ENCODE peak calls at places on chromosomes 12 and 14, in four cellular contexts. U, A, Z and D are unnamed samples.

GRCh38 chr14:20194101-20194500 is 3.4 kb downstream of the OR11G2 start:
- DNase-seq in A (no peak), Z (no peak), U (no peak), D (no peak)

GRCh38 chr14:61388976-61389576 is 67.7 kb downstream of the PRKCH start:
- DNase-seq in U (no peak), A (peak), Z (no peak), D (peak)

GRCh38 chr12:66960704-66961690 is 282.1 kb upstream of the GRIP1 start:
- DNase-seq in Z (no peak), U (no peak), A (no peak), D (peak)

GRCh38 chr12:46268349-46268616 is 560 bp downstream of the SLC38A1 start:
- DNase-seq in A (no peak), Z (no peak), U (peak), D (peak)

GRCh38 chr14:74567646-74568379 is 44.2 kb downstream of the LTBP2 start:
- DNase-seq in U (no peak), A (no peak), Z (no peak), D (no peak)

GRCh38 chr12:16389594-16389993 is 42.1 kb downstream of the MGST1 start:
- DNase-seq in U (peak), Z (no peak), A (no peak), D (peak)

GRCh38 chr12:52372216-52373154 is 5.2 kb upstream of the KRT85 start:
- DNase-seq in Z (no peak), A (peak), U (peak), D (peak)

GRCh38 chr14:77204457-77204796 is 22.8 kb downstream of the TMEM63C start:
- DNase-seq in Z (no peak), A (no peak), U (no peak), D (no peak)

GRCh38 chr12:56749364-56749763 is 2.8 kb downstream of the PRIM1 start:
- DNase-seq in A (no peak), Z (no peak), U (no peak), D (no peak)

GRCh38 chr12:127811988-127812387 is 455.0 kb upstream of the TMEM132C start:
- DNase-seq in U (peak), Z (no peak), A (no peak), D (peak)

GRCh38 chr12:11877102-11877826 is 193.5 kb upstream of the BCL2L14 start:
- DNase-seq in Z (no peak), U (no peak), A (no peak), D (no peak)

GRCh38 chr14:36212577-36212976 is 36.1 kb upstream of the PTCSC3 start:
- DNase-seq in Z (no peak), U (no peak), A (no peak), D (no peak)

GRCh38 chr12:131013118-131013517 is 59.4 kb downstream of the ADGRD1 start:
- DNase-seq in A (no peak), Z (no peak), U (no peak), D (no peak)

GRCh38 chr12:15732341-15733061 is 56.7 kb downstream of the EPS8 start:
- DNase-seq in Z (no peak), U (peak), A (no peak), D (peak)

GRCh38 chr12:79686171-79686570 is 4.6 kb downstream of the PAWR start:
- DNase-seq in A (peak), U (no peak), Z (no peak), D (no peak)

GRCh38 chr12:83097656-83098055 is 410.9 kb downstream of the TMTC2 start:
- DNase-seq in U (no peak), A (no peak), Z (no peak), D (no peak)

GRCh38 chr14:21748869-21749303 is 75.3 kb upstream of the OR4E1 start:
- DNase-seq in A (peak), U (no peak), Z (peak), D (peak)

GRCh38 chr12:7787574-7788315 is 1.5 kb upstream of the NANOG start:
- DNase-seq in A (no peak), Z (no peak), U (no peak), D (peak)

GRCh38 chr12:66813137-66813867 is 134.4 kb upstream of the GRIP1 start:
- DNase-seq in U (no peak), Z (no peak), A (no peak), D (no peak)

GRCh38 chr12:42084522-42084921 is 60.2 kb downstream of the GXYLT1 start:
- DNase-seq in A (no peak), U (no peak), Z (no peak), D (peak)

GRCh38 chr12:121803861-121804416 is at the start of gene SETD1B:
- DNase-seq in U (peak), Z (no peak), A (peak), D (peak)

GRCh38 chr14:63432228-63432627 is 110.9 kb downstream of the PPP2R5E start:
- DNase-seq in A (peak), U (no peak), Z (no peak), D (no peak)

GRCh38 chr12:100926669-100927248 is 132.2 kb downstream of the ANO4 start:
- DNase-seq in U (peak), Z (no peak), A (peak), D (peak)

GRCh38 chr14:104983231-104983721 is 2.3 kb upstream of the CLBA1 start:
- DNase-seq in A (no peak), U (no peak), Z (no peak), D (no peak)

GRCh38 chr14:75141967-75142366 is 15.1 kb upstream of the NEK9 start:
- DNase-seq in U (peak), A (peak), Z (no peak), D (peak)

GRCh38 chr14:73240816-73241480 is 3.6 kb downstream of the PAPLN start:
- DNase-seq in U (no peak), Z (no peak), A (no peak), D (no peak)

GRCh38 chr12:2826721-2827515 is 7.9 kb downstream of the NRIP2 start:
- DNase-seq in A (no peak), Z (no peak), U (no peak), D (no peak)

GRCh38 chr12:82279597-82279996 is 78.6 kb downstream of the CCDC59 start:
- DNase-seq in A (no peak), U (no peak), Z (no peak), D (no peak)

GRCh38 chr12:124159655-124160054 is 135.2 kb upstream of the RFLNA start:
- DNase-seq in A (no peak), Z (no peak), U (no peak), D (no peak)

GRCh38 chr14:104094056-104094708 is 8.7 kb downstream of the ASPG start:
- DNase-seq in A (no peak), Z (no peak), U (no peak), D (no peak)

GRCh38 chr14:85252011-85252410 is 277.9 kb upstream of the FLRT2 start:
- DNase-seq in U (peak), A (peak), Z (no peak), D (peak)

GRCh38 chr12:100251917-100252316 is 15.0 kb downstream of the DEPDC4 start:
- DNase-seq in Z (no peak), A (no peak), U (no peak), D (no peak)

GRCh38 chr12:26113194-26113654 is 11.6 kb downstream of the BHLHE41 start:
- DNase-seq in Z (no peak), U (no peak), A (no peak), D (peak)
- H3K27ac ChIP-seq in Z (no peak), U (peak), A (no peak), D (peak)

GRCh38 chr12:69657376-69658137 is 41.5 kb downstream of the BEST3 start:
- DNase-seq in Z (no peak), A (no peak), U (peak), D (no peak)
- TF ChIP-seq EZH2 in Z (no peak), A (no peak), U (no peak), D (no peak)

GRCh38 chr14:95710106-95710505 is 3.8 kb downstream of the TCL1A start:
- DNase-seq in U (no peak), A (no peak), Z (no peak), D (no peak)

GRCh38 chr14:95712398-95712797 is 1.5 kb downstream of the TCL1A start:
- DNase-seq in U (no peak), A (no peak), Z (no peak), D (no peak)

GRCh38 chr14:95711476-95712176 is 2.3 kb downstream of the TCL1A start:
- DNase-seq in A (no peak), Z (no peak), U (no peak), D (no peak)

DNA sequence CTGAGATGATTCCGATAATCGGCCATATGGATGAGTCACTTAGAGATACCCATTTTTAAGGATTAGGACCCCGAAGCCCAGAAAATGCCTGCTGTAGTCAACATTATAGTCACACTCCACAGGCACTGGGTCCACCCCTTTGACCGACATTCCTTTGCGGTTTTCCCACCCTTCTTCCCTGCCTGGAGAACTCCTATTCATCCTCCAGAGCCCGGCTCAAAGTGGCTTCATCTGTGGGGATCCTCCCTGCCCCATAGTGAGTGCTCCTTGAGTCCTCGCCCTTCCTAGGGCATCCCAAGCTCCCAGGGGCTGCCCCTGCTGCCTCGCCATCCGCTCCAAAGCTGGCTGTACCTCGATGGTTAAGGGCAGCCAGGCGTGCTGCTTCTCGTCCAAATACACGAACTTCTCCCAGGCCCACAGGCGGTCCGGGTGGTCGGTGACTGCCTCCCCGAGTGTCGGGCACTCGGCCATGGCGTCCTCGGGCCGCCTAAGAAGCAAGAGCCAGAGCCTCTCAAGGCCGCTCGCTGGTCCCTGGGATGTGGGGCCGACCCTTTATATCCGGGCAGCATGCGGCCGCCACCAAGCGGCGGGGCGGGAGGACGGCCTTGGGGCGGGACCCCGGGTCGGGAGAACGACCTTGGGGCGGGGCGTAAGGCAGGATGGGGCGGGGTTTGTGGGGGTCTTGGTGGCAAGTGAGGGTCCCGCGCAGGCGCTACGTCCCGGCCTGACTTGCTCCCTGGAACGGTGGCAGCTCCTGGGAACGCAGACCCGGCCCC is at the start of gene TCL1A:
- DNase-seq in A (no peak), Z (no peak), U (no peak), D (no peak)
- H3K4me3 ChIP-seq in A (no peak), Z (no peak), U (no peak), D (no peak)

GRCh38 chr14:68399971-68400370 is 392.9 kb downstream of the ZFP36L1 start:
- DNase-seq in U (no peak), Z (no peak), A (no peak), D (no peak)
- H3K27ac ChIP-seq in U (no peak), Z (no peak), A (no peak), D (no peak)

DNA sequence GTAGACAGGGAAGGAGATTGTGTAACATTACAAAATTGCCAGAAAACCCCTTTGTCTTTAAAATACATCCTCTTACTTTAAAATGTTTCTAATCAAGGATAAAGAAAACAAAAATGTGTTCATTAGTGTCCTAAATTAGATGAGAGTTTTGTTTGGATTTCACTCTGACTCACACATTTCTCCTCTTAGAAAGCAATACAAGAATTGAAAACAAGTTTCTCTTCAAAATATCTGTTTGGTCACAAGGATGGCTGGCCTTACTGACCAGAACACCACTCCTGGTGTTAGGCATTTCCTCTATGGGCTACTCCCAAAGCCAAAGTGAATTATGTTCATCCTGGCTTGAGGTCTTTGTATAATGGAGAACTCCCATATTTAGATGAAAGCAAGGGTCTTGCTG is 6.4 kb downstream of the GUCY2C start:
- DNase-seq in A (no peak), U (no peak), Z (no peak), D (no peak)
- TF ChIP-seq EZH2 in A (no peak), U (no peak), Z (no peak), D (no peak)

GRCh38 chr12:110737532-110737931 is 5.2 kb downstream of the PPP1CC start:
- DNase-seq in U (no peak), Z (no peak), A (no peak), D (no peak)

GRCh38 chr12:110741795-110742717 is 635 bp downstream of the PPP1CC start:
- DNase-seq in U (no peak), Z (no peak), A (no peak), D (peak)

GRCh38 chr12:110739894-110740293 is 2.8 kb downstream of the PPP1CC start:
- DNase-seq in U (no peak), A (no peak), Z (no peak), D (peak)

GRCh38 chr12:110741371-110741770 is 1.3 kb downstream of the PPP1CC start:
- DNase-seq in Z (no peak), A (peak), U (no peak), D (peak)

DNA sequence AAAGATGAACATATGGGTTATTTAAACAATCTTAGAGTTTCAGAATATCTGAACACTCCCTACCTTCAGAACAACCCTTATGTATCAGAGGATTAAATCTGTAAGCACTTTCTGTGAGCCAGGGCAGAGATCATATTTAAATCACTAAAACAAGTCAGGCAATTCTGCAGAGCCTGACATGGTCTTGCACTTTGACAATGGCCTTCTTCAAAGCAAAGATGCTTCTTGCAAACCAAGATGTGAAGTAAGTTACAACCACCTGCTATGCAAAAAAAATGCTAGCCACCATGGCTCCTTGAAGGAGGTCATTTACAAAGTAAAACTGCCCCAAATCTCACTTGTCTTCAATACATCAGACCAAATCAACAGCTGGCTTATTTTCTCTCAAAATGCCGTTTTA is 3.2 kb downstream of the PPP1CC start:
- DNase-seq in A (no peak), U (no peak), Z (no peak), D (no peak)
- H3K4me3 ChIP-seq in A (peak), U (peak), Z (peak), D (peak)

DNA sequence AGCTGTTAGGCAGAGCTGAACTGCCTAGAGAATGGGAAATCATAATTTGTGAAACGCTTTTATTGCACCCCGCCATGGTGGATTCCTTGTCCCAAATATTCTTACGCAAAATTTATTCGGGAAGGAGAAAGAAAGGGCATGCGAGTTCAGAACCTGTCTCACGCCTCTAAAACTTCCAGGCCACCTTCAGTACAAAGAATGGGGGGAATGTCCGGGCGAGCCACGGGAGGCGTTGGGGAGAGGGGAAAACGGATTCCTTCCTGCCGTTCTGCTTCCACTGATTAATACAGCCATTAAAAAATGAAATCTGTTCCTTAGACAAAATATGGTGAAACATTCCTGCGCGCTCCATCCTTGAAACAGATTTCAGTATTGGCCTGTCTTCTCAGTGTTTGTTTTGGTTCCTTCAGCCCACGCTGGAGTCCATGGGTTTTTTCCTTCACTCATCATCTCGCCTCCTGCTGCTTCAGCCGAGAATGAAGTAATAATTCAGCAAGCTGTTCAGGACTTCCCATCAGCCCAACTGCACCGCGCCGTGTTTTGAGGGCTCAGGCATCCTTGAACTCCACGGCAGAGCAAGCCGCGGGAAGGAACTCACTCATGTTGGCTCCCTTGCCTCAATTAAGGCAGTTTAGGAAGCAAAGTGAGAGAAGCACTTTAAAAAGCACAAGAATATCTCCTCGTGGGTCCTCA is 47.7 kb upstream of the CDKN3 start:
- DNase-seq in U (peak), A (peak), Z (no peak), D (peak)
- H3K27ac ChIP-seq in U (no peak), A (no peak), Z (no peak), D (peak)

GRCh38 chr14:97010491-97011160 is 213.4 kb downstream of the VRK1 start:
- DNase-seq in U (no peak), A (no peak), Z (no peak), D (no peak)
- TF ChIP-seq EZH2 in U (no peak), A (no peak), Z (no peak), D (no peak)